ENCODE peak calls at places on chromosomes 7 and 10, in nine cellular contexts. One of them, this sample, is unnamed.

GRCh38 chr7:114923403-114923713 is 1.5 kb downstream of the MDFIC start:
- DNase-seq in NCI-H1092: no peak
- DNase-seq in ovary: no peak
- DNase-seq in gastrocnemius medialis: no peak
- DNase-seq in progenitor cell of endocrine pancreas: no peak
- DNase-seq in osteocyte: no peak
- DNase-seq in activated CD8-positive, alpha-beta T cell treated with anti-CD3 and anti-CD28 coated beads, Interleukin-2, amount 10 ng/mL, durations not matched to agents 7 days and 5 days: no peak
- DNase-seq in anterior cingulate cortex: no peak
- DNase-seq in stimulated activated CD4-positive, alpha-beta T cell treated with anti-CD3 and anti-CD28 coated beads, Interleukin-12 subunit alpha, Interleukin-12 subunit beta, amount 100 ng/mL, for 48 hours: no peak
- DNase-seq in this sample: no peak

GRCh38 chr10:58615237-58615935 is 102.7 kb downstream of the BICC1 start:
- DNase-seq in NCI-H1092: no peak
- DNase-seq in ovary: no peak
- DNase-seq in gastrocnemius medialis: peak
- DNase-seq in progenitor cell of endocrine pancreas: no peak
- DNase-seq in osteocyte: no peak
- DNase-seq in activated CD8-positive, alpha-beta T cell treated with anti-CD3 and anti-CD28 coated beads, Interleukin-2, amount 10 ng/mL, durations not matched to agents 7 days and 5 days: no peak
- DNase-seq in anterior cingulate cortex: no peak
- DNase-seq in stimulated activated CD4-positive, alpha-beta T cell treated with anti-CD3 and anti-CD28 coated beads, Interleukin-12 subunit alpha, Interleukin-12 subunit beta, amount 100 ng/mL, for 48 hours: no peak
- DNase-seq in this sample: no peak

GRCh38 chr10:11180228-11180627 is 162.6 kb downstream of the CELF2 start:
- DNase-seq in NCI-H1092: no peak
- DNase-seq in ovary: no peak
- DNase-seq in gastrocnemius medialis: no peak
- DNase-seq in progenitor cell of endocrine pancreas: no peak
- DNase-seq in osteocyte: peak
- DNase-seq in activated CD8-positive, alpha-beta T cell treated with anti-CD3 and anti-CD28 coated beads, Interleukin-2, amount 10 ng/mL, durations not matched to agents 7 days and 5 days: peak
- DNase-seq in anterior cingulate cortex: no peak
- DNase-seq in stimulated activated CD4-positive, alpha-beta T cell treated with anti-CD3 and anti-CD28 coated beads, Interleukin-12 subunit alpha, Interleukin-12 subunit beta, amount 100 ng/mL, for 48 hours: peak
- DNase-seq in this sample: no peak

GRCh38 chr10:72353028-72353962 is 1.4 kb downstream of the DNAJB12 start:
- DNase-seq in NCI-H1092: no peak
- DNase-seq in ovary: no peak
- DNase-seq in gastrocnemius medialis: no peak
- DNase-seq in progenitor cell of endocrine pancreas: no peak
- DNase-seq in osteocyte: no peak
- DNase-seq in activated CD8-positive, alpha-beta T cell treated with anti-CD3 and anti-CD28 coated beads, Interleukin-2, amount 10 ng/mL, durations not matched to agents 7 days and 5 days: no peak
- DNase-seq in anterior cingulate cortex: no peak
- DNase-seq in stimulated activated CD4-positive, alpha-beta T cell treated with anti-CD3 and anti-CD28 coated beads, Interleukin-12 subunit alpha, Interleukin-12 subunit beta, amount 100 ng/mL, for 48 hours: no peak
- DNase-seq in this sample: peak

GRCh38 chr7:99409192-99409572 is 413 bp downstream of the BUD31 start:
- DNase-seq in NCI-H1092: no peak
- DNase-seq in ovary: no peak
- DNase-seq in gastrocnemius medialis: no peak
- DNase-seq in progenitor cell of endocrine pancreas: no peak
- DNase-seq in osteocyte: no peak
- DNase-seq in activated CD8-positive, alpha-beta T cell treated with anti-CD3 and anti-CD28 coated beads, Interleukin-2, amount 10 ng/mL, durations not matched to agents 7 days and 5 days: no peak
- DNase-seq in anterior cingulate cortex: no peak
- DNase-seq in stimulated activated CD4-positive, alpha-beta T cell treated with anti-CD3 and anti-CD28 coated beads, Interleukin-12 subunit alpha, Interleukin-12 subunit beta, amount 100 ng/mL, for 48 hours: no peak
- DNase-seq in this sample: peak

GRCh38 chr7:3739983-3740382 is 438.9 kb downstream of the SDK1 start:
- DNase-seq in NCI-H1092: no peak
- DNase-seq in ovary: no peak
- DNase-seq in gastrocnemius medialis: no peak
- DNase-seq in progenitor cell of endocrine pancreas: no peak
- DNase-seq in osteocyte: no peak
- DNase-seq in activated CD8-positive, alpha-beta T cell treated with anti-CD3 and anti-CD28 coated beads, Interleukin-2, amount 10 ng/mL, durations not matched to agents 7 days and 5 days: no peak
- DNase-seq in anterior cingulate cortex: no peak
- DNase-seq in stimulated activated CD4-positive, alpha-beta T cell treated with anti-CD3 and anti-CD28 coated beads, Interleukin-12 subunit alpha, Interleukin-12 subunit beta, amount 100 ng/mL, for 48 hours: no peak
- DNase-seq in this sample: no peak

GRCh38 chr10:42992156-42992956 is 84.5 kb upstream of the RET start:
- DNase-seq in NCI-H1092: no peak
- DNase-seq in ovary: peak
- DNase-seq in gastrocnemius medialis: no peak
- DNase-seq in progenitor cell of endocrine pancreas: peak
- DNase-seq in osteocyte: no peak
- DNase-seq in activated CD8-positive, alpha-beta T cell treated with anti-CD3 and anti-CD28 coated beads, Interleukin-2, amount 10 ng/mL, durations not matched to agents 7 days and 5 days: peak
- DNase-seq in anterior cingulate cortex: no peak
- DNase-seq in stimulated activated CD4-positive, alpha-beta T cell treated with anti-CD3 and anti-CD28 coated beads, Interleukin-12 subunit alpha, Interleukin-12 subunit beta, amount 100 ng/mL, for 48 hours: no peak
- DNase-seq in this sample: no peak

GRCh38 chr10:118569241-118569881 is 26.1 kb downstream of the PRLHR start:
- DNase-seq in NCI-H1092: no peak
- DNase-seq in ovary: no peak
- DNase-seq in gastrocnemius medialis: no peak
- DNase-seq in progenitor cell of endocrine pancreas: no peak
- DNase-seq in osteocyte: peak
- DNase-seq in activated CD8-positive, alpha-beta T cell treated with anti-CD3 and anti-CD28 coated beads, Interleukin-2, amount 10 ng/mL, durations not matched to agents 7 days and 5 days: no peak
- DNase-seq in anterior cingulate cortex: no peak
- DNase-seq in stimulated activated CD4-positive, alpha-beta T cell treated with anti-CD3 and anti-CD28 coated beads, Interleukin-12 subunit alpha, Interleukin-12 subunit beta, amount 100 ng/mL, for 48 hours: no peak
- DNase-seq in this sample: no peak

GRCh38 chr7:516216-516605 is 3.4 kb downstream of the PDGFA start:
- DNase-seq in NCI-H1092: no peak
- DNase-seq in ovary: no peak
- DNase-seq in gastrocnemius medialis: no peak
- DNase-seq in progenitor cell of endocrine pancreas: no peak
- DNase-seq in osteocyte: no peak
- DNase-seq in activated CD8-positive, alpha-beta T cell treated with anti-CD3 and anti-CD28 coated beads, Interleukin-2, amount 10 ng/mL, durations not matched to agents 7 days and 5 days: no peak
- DNase-seq in anterior cingulate cortex: no peak
- DNase-seq in stimulated activated CD4-positive, alpha-beta T cell treated with anti-CD3 and anti-CD28 coated beads, Interleukin-12 subunit alpha, Interleukin-12 subunit beta, amount 100 ng/mL, for 48 hours: no peak
- DNase-seq in this sample: peak

GRCh38 chr7:11120068-11120664 is 146.5 kb downstream of the PHF14 start:
- DNase-seq in NCI-H1092: no peak
- DNase-seq in ovary: no peak
- DNase-seq in gastrocnemius medialis: no peak
- DNase-seq in progenitor cell of endocrine pancreas: no peak
- DNase-seq in osteocyte: no peak
- DNase-seq in activated CD8-positive, alpha-beta T cell treated with anti-CD3 and anti-CD28 coated beads, Interleukin-2, amount 10 ng/mL, durations not matched to agents 7 days and 5 days: no peak
- DNase-seq in anterior cingulate cortex: no peak
- DNase-seq in stimulated activated CD4-positive, alpha-beta T cell treated with anti-CD3 and anti-CD28 coated beads, Interleukin-12 subunit alpha, Interleukin-12 subunit beta, amount 100 ng/mL, for 48 hours: no peak
- DNase-seq in this sample: no peak

GRCh38 chr10:122154034-122154732 is 116.9 kb upstream of the BTBD16 start:
- DNase-seq in NCI-H1092: no peak
- DNase-seq in ovary: no peak
- DNase-seq in gastrocnemius medialis: no peak
- DNase-seq in progenitor cell of endocrine pancreas: no peak
- DNase-seq in osteocyte: no peak
- DNase-seq in activated CD8-positive, alpha-beta T cell treated with anti-CD3 and anti-CD28 coated beads, Interleukin-2, amount 10 ng/mL, durations not matched to agents 7 days and 5 days: no peak
- DNase-seq in anterior cingulate cortex: no peak
- DNase-seq in stimulated activated CD4-positive, alpha-beta T cell treated with anti-CD3 and anti-CD28 coated beads, Interleukin-12 subunit alpha, Interleukin-12 subunit beta, amount 100 ng/mL, for 48 hours: no peak
- DNase-seq in this sample: no peak

GRCh38 chr10:62560207-62560819 is 186.1 kb downstream of the ZNF365 start:
- DNase-seq in NCI-H1092: no peak
- DNase-seq in ovary: no peak
- DNase-seq in gastrocnemius medialis: peak
- DNase-seq in progenitor cell of endocrine pancreas: no peak
- DNase-seq in osteocyte: no peak
- DNase-seq in activated CD8-positive, alpha-beta T cell treated with anti-CD3 and anti-CD28 coated beads, Interleukin-2, amount 10 ng/mL, durations not matched to agents 7 days and 5 days: no peak
- DNase-seq in anterior cingulate cortex: no peak
- DNase-seq in stimulated activated CD4-positive, alpha-beta T cell treated with anti-CD3 and anti-CD28 coated beads, Interleukin-12 subunit alpha, Interleukin-12 subunit beta, amount 100 ng/mL, for 48 hours: no peak
- DNase-seq in this sample: no peak

GRCh38 chr10:29394321-29394932 is 105.6 kb downstream of the LYZL1 start:
- DNase-seq in NCI-H1092: no peak
- DNase-seq in ovary: no peak
- DNase-seq in gastrocnemius medialis: no peak
- DNase-seq in progenitor cell of endocrine pancreas: no peak
- DNase-seq in osteocyte: peak
- DNase-seq in activated CD8-positive, alpha-beta T cell treated with anti-CD3 and anti-CD28 coated beads, Interleukin-2, amount 10 ng/mL, durations not matched to agents 7 days and 5 days: no peak
- DNase-seq in anterior cingulate cortex: no peak
- DNase-seq in stimulated activated CD4-positive, alpha-beta T cell treated with anti-CD3 and anti-CD28 coated beads, Interleukin-12 subunit alpha, Interleukin-12 subunit beta, amount 100 ng/mL, for 48 hours: no peak
- DNase-seq in this sample: no peak

GRCh38 chr10:32680803-32681557 is 235.0 kb downstream of the CCDC7 start:
- DNase-seq in NCI-H1092: no peak
- DNase-seq in ovary: no peak
- DNase-seq in gastrocnemius medialis: no peak
- DNase-seq in progenitor cell of endocrine pancreas: no peak
- DNase-seq in osteocyte: no peak
- DNase-seq in activated CD8-positive, alpha-beta T cell treated with anti-CD3 and anti-CD28 coated beads, Interleukin-2, amount 10 ng/mL, durations not matched to agents 7 days and 5 days: no peak
- DNase-seq in anterior cingulate cortex: no peak
- DNase-seq in stimulated activated CD4-positive, alpha-beta T cell treated with anti-CD3 and anti-CD28 coated beads, Interleukin-12 subunit alpha, Interleukin-12 subunit beta, amount 100 ng/mL, for 48 hours: no peak
- DNase-seq in this sample: no peak

GRCh38 chr7:2785071-2785500 is 59.0 kb downstream of the GNA12 start:
- DNase-seq in NCI-H1092: no peak
- DNase-seq in ovary: no peak
- DNase-seq in gastrocnemius medialis: no peak
- DNase-seq in progenitor cell of endocrine pancreas: no peak
- DNase-seq in osteocyte: peak
- DNase-seq in activated CD8-positive, alpha-beta T cell treated with anti-CD3 and anti-CD28 coated beads, Interleukin-2, amount 10 ng/mL, durations not matched to agents 7 days and 5 days: no peak
- DNase-seq in anterior cingulate cortex: no peak
- DNase-seq in stimulated activated CD4-positive, alpha-beta T cell treated with anti-CD3 and anti-CD28 coated beads, Interleukin-12 subunit alpha, Interleukin-12 subunit beta, amount 100 ng/mL, for 48 hours: no peak
- DNase-seq in this sample: peak

GRCh38 chr10:127908106-127908957 is 1.4 kb downstream of the PTPRE start:
- DNase-seq in NCI-H1092: no peak
- DNase-seq in ovary: no peak
- DNase-seq in gastrocnemius medialis: no peak
- DNase-seq in progenitor cell of endocrine pancreas: no peak
- DNase-seq in osteocyte: peak
- DNase-seq in activated CD8-positive, alpha-beta T cell treated with anti-CD3 and anti-CD28 coated beads, Interleukin-2, amount 10 ng/mL, durations not matched to agents 7 days and 5 days: no peak
- DNase-seq in anterior cingulate cortex: no peak
- DNase-seq in stimulated activated CD4-positive, alpha-beta T cell treated with anti-CD3 and anti-CD28 coated beads, Interleukin-12 subunit alpha, Interleukin-12 subunit beta, amount 100 ng/mL, for 48 hours: no peak
- DNase-seq in this sample: no peak

GRCh38 chr7:98816925-98817710 is 52.7 kb downstream of the TMEM130 start:
- DNase-seq in NCI-H1092: no peak
- DNase-seq in ovary: no peak
- DNase-seq in gastrocnemius medialis: no peak
- DNase-seq in progenitor cell of endocrine pancreas: no peak
- DNase-seq in osteocyte: no peak
- DNase-seq in activated CD8-positive, alpha-beta T cell treated with anti-CD3 and anti-CD28 coated beads, Interleukin-2, amount 10 ng/mL, durations not matched to agents 7 days and 5 days: no peak
- DNase-seq in anterior cingulate cortex: no peak
- DNase-seq in stimulated activated CD4-positive, alpha-beta T cell treated with anti-CD3 and anti-CD28 coated beads, Interleukin-12 subunit alpha, Interleukin-12 subunit beta, amount 100 ng/mL, for 48 hours: no peak
- DNase-seq in this sample: no peak

GRCh38 chr10:74063256-74063655 is 65.3 kb downstream of the VCL start:
- DNase-seq in NCI-H1092: no peak
- DNase-seq in ovary: no peak
- DNase-seq in gastrocnemius medialis: no peak
- DNase-seq in progenitor cell of endocrine pancreas: no peak
- DNase-seq in osteocyte: no peak
- DNase-seq in activated CD8-positive, alpha-beta T cell treated with anti-CD3 and anti-CD28 coated beads, Interleukin-2, amount 10 ng/mL, durations not matched to agents 7 days and 5 days: no peak
- DNase-seq in anterior cingulate cortex: no peak
- DNase-seq in stimulated activated CD4-positive, alpha-beta T cell treated with anti-CD3 and anti-CD28 coated beads, Interleukin-12 subunit alpha, Interleukin-12 subunit beta, amount 100 ng/mL, for 48 hours: no peak
- DNase-seq in this sample: no peak

GRCh38 chr7:73708961-73709360 is 10.5 kb downstream of the STX1A start:
- DNase-seq in NCI-H1092: no peak
- DNase-seq in ovary: no peak
- DNase-seq in gastrocnemius medialis: no peak
- DNase-seq in progenitor cell of endocrine pancreas: no peak
- DNase-seq in osteocyte: no peak
- DNase-seq in activated CD8-positive, alpha-beta T cell treated with anti-CD3 and anti-CD28 coated beads, Interleukin-2, amount 10 ng/mL, durations not matched to agents 7 days and 5 days: no peak
- DNase-seq in anterior cingulate cortex: no peak
- DNase-seq in stimulated activated CD4-positive, alpha-beta T cell treated with anti-CD3 and anti-CD28 coated beads, Interleukin-12 subunit alpha, Interleukin-12 subunit beta, amount 100 ng/mL, for 48 hours: no peak
- DNase-seq in this sample: no peak

GRCh38 chr7:105673367-105674188 is 92.3 kb upstream of the EFCAB10 start:
- DNase-seq in NCI-H1092: peak
- DNase-seq in ovary: no peak
- DNase-seq in gastrocnemius medialis: peak
- DNase-seq in progenitor cell of endocrine pancreas: no peak
- DNase-seq in osteocyte: no peak
- DNase-seq in activated CD8-positive, alpha-beta T cell treated with anti-CD3 and anti-CD28 coated beads, Interleukin-2, amount 10 ng/mL, durations not matched to agents 7 days and 5 days: no peak
- DNase-seq in anterior cingulate cortex: no peak
- DNase-seq in stimulated activated CD4-positive, alpha-beta T cell treated with anti-CD3 and anti-CD28 coated beads, Interleukin-12 subunit alpha, Interleukin-12 subunit beta, amount 100 ng/mL, for 48 hours: no peak
- DNase-seq in this sample: no peak

GRCh38 chr7:16657656-16658279 is 11.8 kb downstream of the BZW2 start:
- DNase-seq in NCI-H1092: no peak
- DNase-seq in ovary: no peak
- DNase-seq in gastrocnemius medialis: no peak
- DNase-seq in progenitor cell of endocrine pancreas: no peak
- DNase-seq in osteocyte: no peak
- DNase-seq in activated CD8-positive, alpha-beta T cell treated with anti-CD3 and anti-CD28 coated beads, Interleukin-2, amount 10 ng/mL, durations not matched to agents 7 days and 5 days: no peak
- DNase-seq in anterior cingulate cortex: no peak
- DNase-seq in stimulated activated CD4-positive, alpha-beta T cell treated with anti-CD3 and anti-CD28 coated beads, Interleukin-12 subunit alpha, Interleukin-12 subunit beta, amount 100 ng/mL, for 48 hours: no peak
- DNase-seq in this sample: peak

GRCh38 chr7:105521027-105521730 is 892 bp downstream of the PUS7 start:
- DNase-seq in NCI-H1092: peak
- DNase-seq in ovary: no peak
- DNase-seq in gastrocnemius medialis: peak
- DNase-seq in progenitor cell of endocrine pancreas: peak
- DNase-seq in osteocyte: no peak
- DNase-seq in activated CD8-positive, alpha-beta T cell treated with anti-CD3 and anti-CD28 coated beads, Interleukin-2, amount 10 ng/mL, durations not matched to agents 7 days and 5 days: peak
- DNase-seq in anterior cingulate cortex: peak
- DNase-seq in stimulated activated CD4-positive, alpha-beta T cell treated with anti-CD3 and anti-CD28 coated beads, Interleukin-12 subunit alpha, Interleukin-12 subunit beta, amount 100 ng/mL, for 48 hours: peak
- DNase-seq in this sample: peak

GRCh38 chr7:130492519-130493274 is 812 bp downstream of the MEST start:
- DNase-seq in NCI-H1092: no peak
- DNase-seq in ovary: peak
- DNase-seq in gastrocnemius medialis: no peak
- DNase-seq in progenitor cell of endocrine pancreas: no peak
- DNase-seq in osteocyte: no peak
- DNase-seq in activated CD8-positive, alpha-beta T cell treated with anti-CD3 and anti-CD28 coated beads, Interleukin-2, amount 10 ng/mL, durations not matched to agents 7 days and 5 days: no peak
- DNase-seq in anterior cingulate cortex: no peak
- DNase-seq in stimulated activated CD4-positive, alpha-beta T cell treated with anti-CD3 and anti-CD28 coated beads, Interleukin-12 subunit alpha, Interleukin-12 subunit beta, amount 100 ng/mL, for 48 hours: no peak
- DNase-seq in this sample: peak